ENCODE peak calls at places on chromosomes 7 and 10, in eight cellular contexts. Q is lower lobe of right lung, A is GM23338, R is ascending aorta, G is hepatocyte, S is adipocyte, N is SJSA1, U is neuronal stem cell. J is an unnamed sample.

GRCh38 chr10:12914111-12914510 is 87.4 kb downstream of the CCDC3 start:
- DNase-seq in R (no peak), Q (no peak), A (no peak), N (no peak), S (no peak), G (no peak), U (no peak), J (no peak)

GRCh38 chr10:79241990-79242619 is 105.2 kb upstream of the PPIF start:
- DNase-seq in Q (peak; percentile 85), N (no peak), U (no peak), G (peak; percentile 80), A (peak; percentile 60), S (peak; percentile 74), R (peak; percentile 83), J (no peak)

GRCh38 chr10:105068497-105068896 is 427.4 kb downstream of the SORCS3 start:
- DNase-seq in Q (no peak), A (no peak), S (no peak), N (no peak), R (no peak), G (no peak), U (no peak), J (no peak)

GRCh38 chr10:86632009-86632800 is 22.1 kb upstream of the OPN4 start:
- DNase-seq in G (peak; percentile 70), U (peak; percentile 57), A (peak; percentile 94), S (no peak), N (no peak), Q (no peak), R (no peak), J (no peak)

GRCh38 chr7:100190059-100190711 is 12.5 kb downstream of the STAG3 start:
- DNase-seq in A (peak; percentile 64), R (no peak), G (no peak), S (peak; percentile 65), Q (no peak), N (no peak), U (no peak), J (no peak)

GRCh38 chr7:94908204-94909022 is 1.0 kb downstream of the PPP1R9A start:
- DNase-seq in G (peak; percentile 61), R (no peak), A (peak; percentile 81), S (peak; percentile 22), U (peak; percentile 76), N (no peak), Q (peak; percentile 61), J (no peak)

GRCh38 chr7:47368190-47368812 is 213.6 kb downstream of the TNS3 start:
- DNase-seq in Q (no peak), N (no peak), A (no peak), R (no peak), U (no peak), G (no peak), S (no peak), J (no peak)

GRCh38 chr7:132354527-132354926 is 221.7 kb downstream of the PLXNA4 start:
- DNase-seq in G (no peak), A (no peak), R (no peak), N (no peak), S (no peak), U (no peak), Q (no peak), J (no peak)

GRCh38 chr10:26801274-26801673 is 59.5 kb downstream of the ABI1 start:
- DNase-seq in N (no peak), A (no peak), Q (no peak), S (no peak), G (no peak), R (no peak), U (no peak), J (no peak)

GRCh38 chr10:80477813-80478212 is 23.7 kb downstream of the TSPAN14 start:
- DNase-seq in A (no peak), G (no peak), Q (no peak), U (no peak), S (peak; percentile 52), N (peak; percentile 79), R (no peak), J (peak; percentile 89)

GRCh38 chr7:19520392-19520791 is 188.4 kb downstream of the POLR1F start:
- DNase-seq in R (no peak), N (no peak), A (no peak), Q (no peak), S (peak; percentile 6), G (no peak), U (no peak), J (no peak)

GRCh38 chr7:157651366-157652160 is 314.8 kb downstream of the DNAJB6 start:
- DNase-seq in U (no peak), N (no peak), R (no peak), G (no peak), S (no peak), A (no peak), Q (no peak), J (no peak)

GRCh38 chr10:61974611-61975010 is 73.1 kb downstream of the ARID5B start:
- DNase-seq in U (no peak), G (peak; percentile 78), A (no peak), N (no peak), Q (no peak), R (peak; percentile 81), S (peak; percentile 72), J (no peak)

GRCh38 chr7:39432368-39432767 is 133.8 kb upstream of the YAE1 start:
- DNase-seq in U (no peak), S (no peak), A (peak; percentile 14), N (no peak), Q (no peak), R (no peak), G (no peak), J (no peak)

GRCh38 chr10:29585488-29585976 is 49.2 kb downstream of the SVIL start:
- DNase-seq in U (peak; percentile 30), A (peak; percentile 81), S (no peak), R (no peak), N (no peak), G (no peak), Q (no peak), J (no peak)

GRCh38 chr10:133334495-133335237 is 2.0 kb downstream of the CALY start:
- DNase-seq in N (no peak), A (peak; percentile 60), U (no peak), S (peak; percentile 30), G (no peak), Q (peak; percentile 51), R (no peak), J (no peak)

GRCh38 chr10:133318494-133319127 is 9.9 kb downstream of the ZNF511 start:
- DNase-seq in N (no peak), Q (peak; percentile 81), S (peak; percentile 84), A (peak; percentile 88), G (peak; percentile 83), U (no peak), R (no peak), J (no peak)

DNA sequence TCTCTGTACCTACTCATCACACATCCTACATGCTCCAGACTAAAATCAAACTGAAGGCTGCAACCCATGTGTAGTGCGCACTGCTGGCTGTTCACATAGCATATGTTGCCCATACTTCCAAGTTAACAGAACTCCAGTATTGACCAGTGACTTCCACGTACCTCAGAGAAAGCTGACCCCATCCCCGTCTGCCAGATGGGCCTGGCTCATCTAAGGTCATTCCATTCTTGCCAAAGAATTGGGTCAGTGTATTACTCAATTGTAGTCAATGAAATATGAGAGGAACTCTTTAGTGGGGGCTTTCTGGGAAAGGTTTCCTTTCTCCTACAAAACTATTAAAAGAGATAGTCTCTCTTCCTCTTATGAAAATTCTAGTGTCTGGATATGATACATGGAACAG is 238.7 kb downstream of the COBL start:
- DNase-seq in N (no peak), G (no peak), R (no peak), Q (no peak), A (no peak), U (no peak), S (peak; percentile 65), J (no peak)
- H3K27me3 ChIP-seq in N (no peaks in the 10 kb centered on the region), G (no peaks in the 10 kb centered on the region), R (no peaks in the 10 kb centered on the region), Q (no peaks in the 10 kb centered on the region), A (no peaks in the 10 kb centered on the region), U (no peaks in the 10 kb centered on the region), S (peaks cover 19% of the 10 kb centered on the region), J (no peaks in the 10 kb centered on the region)

DNA sequence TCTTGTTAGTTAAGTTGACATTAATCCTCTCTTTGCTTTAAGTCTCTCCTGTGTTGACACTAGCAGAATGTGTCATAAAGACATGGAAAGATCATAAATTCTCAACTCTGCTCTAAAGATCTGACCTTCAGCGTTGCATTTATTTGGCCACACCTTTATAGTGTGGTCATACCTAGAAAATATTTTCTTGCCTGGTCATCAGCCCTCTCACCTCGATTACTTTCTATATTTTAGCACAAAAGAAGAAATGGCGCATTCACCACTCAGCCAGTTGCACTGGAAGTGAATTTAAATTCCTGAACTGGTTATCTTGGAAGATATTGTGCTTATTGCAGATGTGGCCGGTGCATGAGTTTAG is 96.7 kb upstream of the PDCD4 start:
- DNase-seq in S (no peak), G (peak; percentile 63), R (no peak), N (no peak), Q (no peak), U (no peak), A (no peak), J (no peak)
- H3K4me3 ChIP-seq in S (no peak overlapping the region), G (no peak overlapping the region), R (no peak overlapping the region), N (no peak overlapping the region), Q (no peak overlapping the region), U (no peak overlapping the region), A (no peak overlapping the region), J (no peak overlapping the region)

GRCh38 chr7:130867581-130868136 is 133.7 kb upstream of the KLF14 start:
- DNase-seq in N (no peak), U (no peak), S (no peak), G (no peak), A (no peak), R (no peak), Q (no peak), J (no peak)
- H3K36me3 ChIP-seq in N (peaks cover 63% of the 10 kb centered on the region), U (no peaks in the 10 kb centered on the region), S (peaks cover 87% of the 10 kb centered on the region), G (no peaks in the 10 kb centered on the region), A (no peaks in the 10 kb centered on the region), R (peaks cover 87% of the 10 kb centered on the region), Q (peaks cover 83% of the 10 kb centered on the region), J (no peaks in the 10 kb centered on the region)

GRCh38 chr7:8433477-8434289 is at the start of gene NXPH1:
- DNase-seq in S (no peak), U (peak; percentile 69), A (peak; percentile 83), Q (no peak), R (no peak), N (no peak), G (peak; percentile 78), J (no peak)

GRCh38 chr7:8435597-8436243 is 2.3 kb downstream of the NXPH1 start:
- DNase-seq in A (peak; percentile 30), G (no peak), N (no peak), S (no peak), U (no peak), R (no peak), Q (no peak), J (no peak)

GRCh38 chr7:8436965-8437364 is 3.6 kb downstream of the NXPH1 start:
- DNase-seq in U (peak; percentile 66), Q (no peak), A (peak; percentile 92), G (peak; percentile 72), S (no peak), R (no peak), N (no peak), J (no peak)

GRCh38 chr7:8434290-8435002 is 1.0 kb downstream of the NXPH1 start:
- DNase-seq in G (no peak), A (peak; percentile 80), Q (no peak), U (no peak), S (no peak), N (no peak), R (no peak), J (no peak)

DNA sequence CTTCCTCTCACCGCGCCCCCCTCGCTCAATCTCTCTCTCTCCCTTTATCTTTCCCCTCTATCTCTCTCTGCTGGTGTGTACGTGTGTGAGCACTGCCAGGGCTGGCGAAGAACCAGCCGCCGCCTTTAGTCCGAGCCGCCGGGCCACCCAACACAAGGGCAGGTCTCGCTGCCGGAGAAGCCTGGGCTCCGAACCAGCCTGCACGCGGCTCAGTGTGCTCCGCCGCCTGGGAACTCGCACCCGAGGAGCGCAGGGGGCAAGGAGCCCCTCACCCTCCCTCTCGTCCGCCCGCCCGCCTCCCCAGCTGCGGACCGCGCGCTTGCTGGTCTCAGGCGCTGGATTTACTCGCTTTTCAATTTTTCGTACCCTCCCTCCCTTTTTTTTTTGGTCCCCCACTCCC is 1.7 kb downstream of the NXPH1 start:
- DNase-seq in N (no peak), U (no peak), G (no peak), S (no peak), Q (no peak), A (peak; percentile 61), R (no peak), J (no peak)
- H3K27me3 ChIP-seq in N (peaks cover 10% of the 10 kb centered on the region), U (peaks cover 23% of the 10 kb centered on the region), G (peaks cover 97% of the 10 kb centered on the region), S (peaks cover 59% of the 10 kb centered on the region), Q (peaks cover 86% of the 10 kb centered on the region), A (peaks cover 100% of the 10 kb centered on the region), R (peaks cover 16% of the 10 kb centered on the region), J (peaks cover 69% of the 10 kb centered on the region)

J was measured in kidney epithelial cell.